ENCODE peak calls at places on chromosomes 11 and 22, in eight cellular contexts. Z, J, I, X, F, E, D and P are unnamed samples.
A peak's percentile ranks its signal among the peaks of the same experiment; 100 is the strongest.

GRCh38 chr11:78221396-78222315 is 32.9 kb downstream of the USP35 start:
- DNase-seq in F (no peak), I (no peak), J (peak; percentile 10), X (no peak), D (no peak), E (no peak), Z (no peak), P (no peak)

GRCh38 chr11:11552688-11553087 is 69.1 kb downstream of the GALNT18 start:
- DNase-seq in J (no peak), Z (no peak), D (no peak), E (no peak), F (no peak), I (no peak), X (no peak), P (no peak)

GRCh38 chr11:83363280-83363679 is 77.1 kb upstream of the CCDC90B start:
- DNase-seq in E (no peak), F (no peak), Z (no peak), J (no peak), I (no peak), X (no peak), D (no peak), P (no peak)

GRCh38 chr11:125088123-125088522 is 23.3 kb downstream of the TMEM218 start:
- DNase-seq in D (no peak), F (no peak), Z (no peak), X (no peak), E (no peak), I (no peak), J (no peak), P (no peak)

GRCh38 chr11:76700177-76701100 is 29.9 kb upstream of the LRRC32 start:
- DNase-seq in D (peak; percentile 97), I (no peak), J (no peak), Z (no peak), E (peak; percentile 67), X (no peak), F (no peak), P (no peak)

GRCh38 chr11:93541884-93542752 is 1.1 kb downstream of the SMCO4 start:
- DNase-seq in F (peak; percentile 79), Z (peak; percentile 37), E (peak; percentile 28), D (peak; percentile 34), X (no peak), J (peak; percentile 62), I (peak; percentile 43), P (no peak)

GRCh38 chr22:49825436-49825835 is 2.2 kb downstream of the BRD1 start:
- DNase-seq in D (peak; percentile 18), I (no peak), Z (no peak), F (no peak), X (no peak), E (peak; percentile 60), J (no peak), P (no peak)

GRCh38 chr22:44828193-44828592 is 75.8 kb downstream of the ARHGAP8 start:
- DNase-seq in X (no peak), D (peak; percentile 33), Z (peak; percentile 26), I (no peak), F (peak; percentile 71), E (peak; percentile 28), J (no peak), P (no peak)

GRCh38 chr11:44095506-44096359 is at the start of gene EXT2:
- DNase-seq in E (peak; percentile 73), X (peak; percentile 30), F (peak; percentile 96), D (peak; percentile 98), Z (peak; percentile 85), I (no peak), J (peak; percentile 88), P (peak; percentile 50)

GRCh38 chr22:43303751-43304150 is 39.4 kb downstream of the SCUBE1 start:
- DNase-seq in F (no peak), X (no peak), E (no peak), I (no peak), Z (no peak), D (no peak), J (no peak), P (no peak)

GRCh38 chr11:88179141-88179540 is 3.9 kb upstream of the RAB38 start:
- DNase-seq in Z (peak; percentile 76), I (no peak), E (no peak), X (no peak), F (peak; percentile 20), J (peak; percentile 48), D (no peak), P (peak; percentile 17)

GRCh38 chr22:46042786-46043185 is 65.8 kb upstream of the WNT7B start:
- DNase-seq in D (no peak), X (no peak), E (no peak), Z (no peak), F (no peak), I (no peak), J (no peak), P (no peak)

GRCh38 chr11:129223260-129223659 is 31.1 kb upstream of the ARHGAP32 start:
- DNase-seq in I (no peak), F (no peak), X (no peak), E (no peak), J (no peak), Z (no peak), D (no peak), P (no peak)

GRCh38 chr11:126284829-126285228 is 1.9 kb downstream of the TIRAP start:
- DNase-seq in Z (peak; percentile 86), J (peak; percentile 80), E (peak; percentile 78), I (peak; percentile 94), X (peak; percentile 61), F (peak; percentile 77), D (peak; percentile 80), P (no peak)